ENCODE peak calls at places on chromosomes 5 and 9, in five cellular contexts. One of them, this sample, is unnamed.

GRCh38 chr9:33446507-33447403 is 638 bp downstream of the AQP3 start:
- DNase-seq in PC-3: peak; percentile 68
- DNase-seq in nephron progenitor cell: peak; percentile 37
- DNase-seq in germinal center: peak; percentile 38
- DNase-seq in caudate nucleus: no peak
- DNase-seq in this sample: peak; percentile 83

GRCh38 chr9:88460583-88461332 is 72.5 kb downstream of the SPIN1 start:
- DNase-seq in PC-3: peak; percentile 53
- DNase-seq in nephron progenitor cell: no peak
- DNase-seq in germinal center: no peak
- DNase-seq in caudate nucleus: no peak
- DNase-seq in this sample: peak; percentile 66

GRCh38 chr5:138246822-138247221 is 27.6 kb downstream of the GFRA3 start:
- DNase-seq in PC-3: no peak
- DNase-seq in nephron progenitor cell: no peak
- DNase-seq in germinal center: no peak
- DNase-seq in caudate nucleus: no peak
- DNase-seq in this sample: no peak

GRCh38 chr9:27347889-27348288 is 50.9 kb upstream of the EQTN start:
- DNase-seq in PC-3: no peak
- DNase-seq in nephron progenitor cell: no peak
- DNase-seq in germinal center: no peak
- DNase-seq in caudate nucleus: no peak
- DNase-seq in this sample: no peak

GRCh38 chr5:4868140-4868735 is 271.9 kb upstream of the ADAMTS16 start:
- DNase-seq in PC-3: peak; percentile 75
- DNase-seq in nephron progenitor cell: peak; percentile 79
- DNase-seq in germinal center: peak; percentile 53
- DNase-seq in caudate nucleus: no peak
- DNase-seq in this sample: peak; percentile 66

GRCh38 chr5:169707714-169708113 is 70.6 kb downstream of the DOCK2 start:
- DNase-seq in PC-3: no peak
- DNase-seq in nephron progenitor cell: no peak
- DNase-seq in germinal center: no peak
- DNase-seq in caudate nucleus: no peak
- DNase-seq in this sample: peak; percentile 35

GRCh38 chr9:134681061-134681661 is 39.6 kb downstream of the COL5A1 start:
- DNase-seq in PC-3: no peak
- DNase-seq in nephron progenitor cell: no peak
- DNase-seq in germinal center: no peak
- DNase-seq in caudate nucleus: no peak
- DNase-seq in this sample: no peak

GRCh38 chr9:16868706-16869105 is 1.8 kb downstream of the BNC2 start:
- DNase-seq in PC-3: no peak
- DNase-seq in nephron progenitor cell: no peak
- DNase-seq in germinal center: no peak
- DNase-seq in caudate nucleus: no peak
- DNase-seq in this sample: no peak

GRCh38 chr9:8888592-8888991 is 1089.0 kb upstream of the DMAC1 start:
- DNase-seq in PC-3: no peak
- DNase-seq in nephron progenitor cell: no peak
- DNase-seq in germinal center: no peak
- DNase-seq in caudate nucleus: no peak
- DNase-seq in this sample: no peak

GRCh38 chr9:115098226-115098965 is 19.6 kb downstream of the TNC start:
- DNase-seq in PC-3: no peak
- DNase-seq in nephron progenitor cell: no peak
- DNase-seq in germinal center: no peak
- DNase-seq in caudate nucleus: no peak
- DNase-seq in this sample: peak; percentile 86

GRCh38 chr5:146342882-146343865 is 4.5 kb downstream of the POU4F3 start:
- DNase-seq in PC-3: no peak
- DNase-seq in nephron progenitor cell: no peak
- DNase-seq in germinal center: no peak
- DNase-seq in caudate nucleus: no peak
- DNase-seq in this sample: peak; percentile 30

GRCh38 chr9:68690088-68690487 is 15.0 kb upstream of the PIP5K1B start:
- DNase-seq in PC-3: no peak
- DNase-seq in nephron progenitor cell: no peak
- DNase-seq in germinal center: no peak
- DNase-seq in caudate nucleus: no peak
- DNase-seq in this sample: peak; percentile 72

GRCh38 chr9:117305454-117305853 is 109.4 kb downstream of the ASTN2 start:
- DNase-seq in PC-3: no peak
- DNase-seq in nephron progenitor cell: no peak
- DNase-seq in germinal center: no peak
- DNase-seq in caudate nucleus: no peak
- DNase-seq in this sample: peak; percentile 81

GRCh38 chr9:124266139-124266825 is 8.5 kb downstream of the NEK6 start:
- DNase-seq in PC-3: no peak
- DNase-seq in nephron progenitor cell: no peak
- DNase-seq in germinal center: no peak
- DNase-seq in caudate nucleus: no peak
- DNase-seq in this sample: peak; percentile 42

GRCh38 chr5:40914835-40915234 is 5.5 kb downstream of the C7 start:
- DNase-seq in PC-3: no peak
- DNase-seq in nephron progenitor cell: no peak
- DNase-seq in germinal center: no peak
- DNase-seq in caudate nucleus: no peak
- DNase-seq in this sample: peak; percentile 39

GRCh38 chr5:93585753-93586385 is 2.8 kb downstream of the NR2F1 start:
- DNase-seq in PC-3: no peak
- DNase-seq in nephron progenitor cell: peak; percentile 52
- DNase-seq in germinal center: no peak
- DNase-seq in caudate nucleus: no peak
- DNase-seq in this sample: peak; percentile 10

GRCh38 chr9:74644015-74644414 is 146.9 kb downstream of the RORB start:
- DNase-seq in PC-3: no peak
- DNase-seq in nephron progenitor cell: no peak
- DNase-seq in germinal center: no peak
- DNase-seq in caudate nucleus: no peak
- DNase-seq in this sample: no peak

GRCh38 chr5:172905771-172906170 is 53.5 kb upstream of the RPL26L1 start:
- DNase-seq in PC-3: no peak
- DNase-seq in nephron progenitor cell: no peak
- DNase-seq in germinal center: no peak
- DNase-seq in caudate nucleus: no peak
- DNase-seq in this sample: peak; percentile 62

GRCh38 chr5:95237324-95237723 is 47.6 kb downstream of the MCTP1 start:
- DNase-seq in PC-3: no peak
- DNase-seq in nephron progenitor cell: no peak
- DNase-seq in germinal center: no peak
- DNase-seq in caudate nucleus: no peak
- DNase-seq in this sample: no peak

GRCh38 chr9:137626448-137626847 is 7.6 kb downstream of the EHMT1 start:
- DNase-seq in PC-3: no peak
- DNase-seq in nephron progenitor cell: no peak
- DNase-seq in germinal center: no peak
- DNase-seq in caudate nucleus: no peak
- DNase-seq in this sample: no peak

GRCh38 chr5:9437741-9438240 is 108.1 kb downstream of the SEMA5A start:
- DNase-seq in PC-3: peak; percentile 81
- DNase-seq in nephron progenitor cell: no peak
- DNase-seq in germinal center: no peak
- DNase-seq in caudate nucleus: no peak
- DNase-seq in this sample: peak; percentile 65

GRCh38 chr5:137465930-137466329 is 33.2 kb downstream of the SPOCK1 start:
- DNase-seq in PC-3: no peak
- DNase-seq in nephron progenitor cell: no peak
- DNase-seq in germinal center: no peak
- DNase-seq in caudate nucleus: no peak
- DNase-seq in this sample: no peak

This sample was measured in kidney tubule cell.